ENCODE peak calls at places on chromosomes 13 and 19, in seven cellular contexts. R is A549, W is tibial nerve, H is stomach, P is K562, A is transverse colon, G is sigmoid colon. D is an unnamed sample.

GRCh38 chr13:101700598-101700997 is 248.1 kb downstream of the ITGBL1 start:
- DNase-seq in P (no peak), A (no peak), G (no peak), W (peak; percentile 50), R (no peak), H (no peak), D (no peak)

GRCh38 chr13:44191103-44191502 is 182.5 kb upstream of the SERP2 start:
- DNase-seq in G (no peak), W (no peak), A (no peak), R (no peak), P (no peak), H (no peak), D (no peak)

GRCh38 chr13:112770504-112770903 is 80.7 kb downstream of the ATP11A start:
- DNase-seq in A (no peak), G (no peak), P (no peak), R (no peak), H (no peak), W (no peak), D (no peak)

GRCh38 chr13:97380696-97381095 is 53.3 kb upstream of the RAP2A start:
- DNase-seq in H (no peak), G (no peak), P (no peak), A (no peak), R (no peak), W (no peak), D (no peak)

GRCh38 chr19:41441321-41441945 is 1.5 kb upstream of the ERICH4 start:
- DNase-seq in R (no peak), A (peak; percentile 8), P (no peak), W (no peak), G (no peak), H (no peak), D (no peak)

GRCh38 chr19:5038631-5039271 is 69.8 kb downstream of the KDM4B start:
- DNase-seq in W (no peak), H (peak; percentile 40), G (no peak), P (peak; percentile 53), A (no peak), R (peak; percentile 57), D (no peak)

GRCh38 chr13:31476266-31476665 is 263.1 kb upstream of the RXFP2 start:
- DNase-seq in H (no peak), R (no peak), W (no peak), P (no peak), A (no peak), G (no peak), D (no peak)

GRCh38 chr13:100668408-100668807 is 6.2 kb downstream of the TMTC4 start:
- DNase-seq in H (no peak), A (no peak), R (no peak), G (no peak), W (no peak), P (no peak), D (no peak)

GRCh38 chr19:41309225-41310030 is 544 bp upstream of the CCDC97 start:
- DNase-seq in W (no peak), A (no peak), H (no peak), P (no peak), R (no peak), G (no peak), D (no peak)

GRCh38 chr19:54416695-54417491 is 1.6 kb downstream of the TTYH1 start:
- DNase-seq in G (no peak), P (no peak), A (no peak), H (no peak), R (no peak), W (no peak), D (no peak)

GRCh38 chr19:7611541-7612279 is 16.0 kb downstream of the CAMSAP3 start:
- DNase-seq in A (no peak), P (peak; percentile 72), H (no peak), R (no peak), G (no peak), W (no peak), D (no peak)

GRCh38 chr13:108227651-108228272 is 9.6 kb downstream of the ABHD13 start:
- DNase-seq in G (no peak), W (peak; percentile 72), P (no peak), R (no peak), A (no peak), H (no peak), D (no peak)

GRCh38 chr13:48731957-48732569 is 78.3 kb downstream of the CYSLTR2 start:
- DNase-seq in H (peak; percentile 50), R (peak; percentile 2), G (no peak), A (peak; percentile 57), P (peak; percentile 57), W (peak; percentile 29), D (peak; percentile 49)

GRCh38 chr19:10001899-10002298 is 8.4 kb downstream of the COL5A3 start:
- DNase-seq in A (peak; percentile 76), H (peak; percentile 67), P (peak; percentile 54), W (no peak), R (no peak), G (no peak), D (no peak)

GRCh38 chr19:4014541-4015491 is 7.3 kb downstream of the PIAS4 start:
- DNase-seq in G (peak; percentile 77), A (no peak), R (no peak), W (no peak), P (peak; percentile 69), H (peak; percentile 55), D (peak; percentile 52)

GRCh38 chr13:31946091-31946770 is 85.3 kb upstream of the FRY start:
- DNase-seq in H (no peak), W (no peak), P (no peak), A (no peak), R (no peak), G (no peak), D (no peak)

GRCh38 chr19:8484331-8484894 is 18.0 kb downstream of the PRAM1 start:
- DNase-seq in G (no peak), A (peak; percentile 56), W (peak; percentile 63), R (no peak), H (peak; percentile 48), P (no peak), D (no peak)

GRCh38 chr13:101019126-101019525 is 344.5 kb upstream of the TMTC4 start:
- DNase-seq in H (no peak), G (no peak), A (no peak), R (no peak), W (no peak), P (no peak), D (no peak)

GRCh38 chr13:24618219-24618955 is 61.8 kb upstream of the ATP12A start:
- DNase-seq in W (no peak), P (no peak), R (no peak), A (peak; percentile 41), G (no peak), H (peak; percentile 37), D (no peak)

GRCh38 chr13:63311587-63311986 is 1895.9 kb upstream of the PCDH20 start:
- DNase-seq in A (no peak), R (no peak), P (no peak), H (no peak), W (no peak), G (no peak), D (no peak)

GRCh38 chr13:80921556-80921955 is 580.6 kb upstream of the SPRY2 start:
- DNase-seq in H (no peak), P (no peak), G (no peak), R (no peak), A (no peak), W (no peak), D (no peak)

GRCh38 chr19:40442328-40443130 is 1.6 kb downstream of the SERTAD3 start:
- DNase-seq in R (no peak), A (peak; percentile 26), W (no peak), P (no peak), H (no peak), G (no peak), D (no peak)

GRCh38 chr13:71067164-71067815 is 799.7 kb downstream of the DACH1 start:
- DNase-seq in W (no peak), R (no peak), P (no peak), G (no peak), A (no peak), H (no peak), D (no peak)

DNA sequence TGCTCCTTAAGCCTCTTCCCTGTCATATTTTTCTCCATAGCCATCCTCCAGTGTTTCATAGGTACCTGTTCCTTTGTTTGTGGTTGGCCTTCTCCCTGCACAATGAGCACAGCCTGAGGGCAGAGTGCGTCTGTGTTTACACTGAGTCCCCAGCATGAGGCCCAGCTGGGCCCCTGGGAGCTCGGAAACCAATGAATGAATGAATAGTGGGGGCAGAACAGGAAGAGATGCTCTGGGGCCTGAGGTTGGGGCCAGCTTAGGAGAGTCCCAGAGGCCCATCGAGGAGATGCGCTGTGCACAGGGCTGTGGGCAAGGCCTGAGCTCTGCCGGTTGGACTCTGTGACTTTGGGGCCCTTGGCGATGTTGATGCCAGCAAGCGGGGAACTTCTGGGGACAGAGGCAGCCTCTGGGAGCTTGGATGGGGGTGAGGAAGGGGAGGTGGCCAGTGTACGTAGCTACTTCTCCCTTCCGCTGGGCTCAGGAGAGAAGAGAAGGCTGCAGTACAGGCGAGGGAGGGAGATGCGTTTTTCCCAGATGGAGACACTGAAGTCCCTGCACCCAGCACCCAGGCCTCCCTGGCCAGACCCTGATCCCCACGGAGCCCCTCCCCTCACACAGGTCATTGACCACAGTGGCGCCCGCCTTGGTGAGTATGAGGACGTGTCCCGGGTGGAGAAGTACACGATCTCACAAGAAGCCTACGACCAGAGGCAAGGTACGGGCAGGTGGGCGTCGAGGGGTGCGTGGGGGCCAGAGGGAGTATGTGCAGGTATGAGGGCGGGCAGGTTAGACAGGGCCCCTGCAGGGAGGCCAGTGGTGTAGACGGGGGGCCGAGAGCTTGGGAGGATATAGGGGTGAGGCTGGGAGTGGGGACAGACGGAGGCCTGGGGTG is 5.1 kb downstream of the TBCB start:
- DNase-seq in G (no peak), R (no peak), P (no peak), H (no peak), W (no peak), A (no peak), D (no peak)
- TF ChIP-seq EP300 in G (no peak), R (no peak), P (no peak), H (no peak), W (no peak), A (no peak), D (no peak)

GRCh38 chr19:17842663-17843313 is 5.0 kb downstream of the JAK3 start:
- DNase-seq in H (no peak), A (no peak), G (no peak), R (no peak), P (no peak), W (no peak), D (peak; percentile 44)
- H3K27ac ChIP-seq in H (peak overlapping the region; percentile 35), A (no peak overlapping the region), G (peak overlapping the region; percentile 46), R (peak overlapping the region; percentile 74), P (peak overlapping the region; percentile 77), W (peak overlapping the region; percentile 3), D (peak overlapping the region; percentile 87)

GRCh38 chr13:35292329-35292728 is 184.2 kb downstream of the MAB21L1 start:
- DNase-seq in P (no peak), W (no peak), G (no peak), R (no peak), H (no peak), A (no peak), D (no peak)

GRCh38 chr13:35293579-35293978 is 182.9 kb downstream of the MAB21L1 start:
- DNase-seq in W (no peak), A (no peak), P (no peak), G (no peak), R (no peak), H (no peak), D (no peak)
- TF ChIP-seq EP300 in W (no peak), A (no peak), P (no peak), G (no peak), R (no peak), H (no peak), D (no peak)

DNA sequence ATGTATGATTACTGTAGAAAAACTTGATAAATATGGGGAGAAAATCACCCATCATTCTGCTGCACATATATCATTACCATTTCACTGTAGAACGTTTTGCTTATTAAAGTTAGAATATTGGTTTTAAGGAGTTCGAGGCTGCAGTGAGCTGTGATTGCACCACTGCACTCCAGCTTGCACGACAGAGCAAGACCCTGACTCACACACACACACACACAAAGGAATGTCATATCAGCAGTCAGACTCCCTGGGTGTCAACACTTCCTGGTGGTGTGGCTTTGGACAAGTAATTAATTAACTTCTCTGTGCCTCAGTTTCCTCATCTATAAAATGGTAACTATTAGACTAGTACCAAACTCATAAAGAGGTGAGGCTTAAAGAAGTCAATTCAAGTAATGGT is 11.3 kb upstream of the PNMA8A start:
- DNase-seq in R (no peak), G (no peak), H (no peak), A (no peak), P (no peak), W (no peak), D (no peak)
- H3K27ac ChIP-seq in R (no peak overlapping the region), G (no peak overlapping the region), H (no peak overlapping the region), A (no peak overlapping the region), P (no peak overlapping the region), W (no peak overlapping the region), D (peak overlapping the region; percentile 79)